ENCODE peak calls at places on chromosomes 4 and X, in five cellular contexts. A is ovary, B is ELF-1, O is T-helper 2 cell, Z is NCI-H510A treated with DMSO at 0.1 percent for 48 hours. D is an unnamed sample.
A peak's percentile ranks its signal among the peaks of the same experiment; 100 is the strongest.

GRCh38 chrX:102768984-102769761 is 48.6 kb downstream of the GPRASP3 start:
- DNase-seq in A (peak; percentile 70), B (peak; percentile 96), O (peak; percentile 70), Z (peak; percentile 69), D (peak; percentile 96)

GRCh38 chr4:6332042-6332668 is 62.5 kb downstream of the WFS1 start:
- DNase-seq in A (no peak), B (peak; percentile 86), O (no peak), Z (no peak), D (peak; percentile 53)

GRCh38 chr4:166501941-166502382 is 628.9 kb downstream of the TLL1 start:
- DNase-seq in A (no peak), B (peak; percentile 78), O (no peak), Z (no peak), D (no peak)

GRCh38 chrX:55452825-55453124 is 848 bp downstream of the MAGEH1 start:
- DNase-seq in A (no peak), B (no peak), O (no peak), Z (no peak), D (no peak)

GRCh38 chr4:108884596-108884995 is 121.7 kb upstream of the ETNPPL start:
- DNase-seq in A (no peak), B (no peak), O (no peak), Z (no peak), D (no peak)

GRCh38 chr4:172982151-172982590 is 186.4 kb upstream of the GALNT7 start:
- DNase-seq in A (no peak), B (no peak), O (no peak), Z (no peak), D (peak; percentile 70)

GRCh38 chr4:8835521-8836365 is 35.9 kb downstream of the HMX1 start:
- DNase-seq in A (no peak), B (peak; percentile 2), O (no peak), Z (no peak), D (no peak)

GRCh38 chr4:142959156-142959555 is 113.1 kb upstream of the INPP4B start:
- DNase-seq in A (no peak), B (no peak), O (no peak), Z (no peak), D (no peak)

GRCh38 chrX:104566921-104567501 is 1.0 kb downstream of the IL1RAPL2 start:
- DNase-seq in A (no peak), B (peak; percentile 16), O (no peak), Z (no peak), D (no peak)

GRCh38 chr4:128517739-128518510 is 230.3 kb upstream of the PGRMC2 start:
- DNase-seq in A (peak; percentile 61), B (peak; percentile 80), O (no peak), Z (peak; percentile 34), D (no peak)

GRCh38 chrX:72714471-72714916 is 388 bp upstream of the PHKA1 start:
- DNase-seq in A (peak; percentile 79), B (peak; percentile 88), O (no peak), Z (peak; percentile 78), D (peak; percentile 39)

GRCh38 chr4:186666252-186666651 is 57.4 kb downstream of the FAT1 start:
- DNase-seq in A (no peak), B (no peak), O (no peak), Z (no peak), D (peak; percentile 15)

GRCh38 chr4:107153228-107153627 is 117.1 kb upstream of the DKK2 start:
- DNase-seq in A (no peak), B (peak; percentile 77), O (no peak), Z (no peak), D (peak; percentile 28)

GRCh38 chr4:155772459-155773195 is 13.8 kb downstream of the GUCY1B1 start:
- DNase-seq in A (no peak), B (peak; percentile 13), O (no peak), Z (no peak), D (no peak)

GRCh38 chr4:185638548-185639301 is 103.4 kb upstream of the PDLIM3 start:
- DNase-seq in A (no peak), B (no peak), O (no peak), Z (no peak), D (no peak)

GRCh38 chrX:97295954-97296353 is 412.2 kb downstream of the RPA4 start:
- DNase-seq in A (no peak), B (no peak), O (no peak), Z (no peak), D (no peak)

GRCh38 chr4:1043658-1044468 is 32.4 kb downstream of the FGFRL1 start:
- DNase-seq in A (peak; percentile 89), B (peak; percentile 84), O (no peak), Z (no peak), D (peak; percentile 11)

GRCh38 chr4:3391422-3391821 is 50.3 kb upstream of the HGFAC start:
- DNase-seq in A (no peak), B (no peak), O (no peak), Z (no peak), D (no peak)

GRCh38 chr4:101983835-101984234 is 193.3 kb downstream of the BANK1 start:
- DNase-seq in A (no peak), B (no peak), O (no peak), Z (no peak), D (no peak)

GRCh38 chrX:103248553-103248952 is 6.4 kb downstream of the TCEAL8 start:
- DNase-seq in A (no peak), B (no peak), O (no peak), Z (peak; percentile 4), D (peak; percentile 1)

GRCh38 chr4:7187691-7188090 is 4.6 kb upstream of the SORCS2 start:
- DNase-seq in A (no peak), B (peak; percentile 0), O (no peak), Z (no peak), D (no peak)

GRCh38 chr4:175431635-175432034 is 380.4 kb downstream of the GPM6A start:
- DNase-seq in A (no peak), B (no peak), O (no peak), Z (no peak), D (no peak)

GRCh38 chrX:155313766-155314165 is 20.6 kb downstream of the CLIC2 start:
- DNase-seq in A (no peak), B (peak; percentile 62), O (no peak), Z (no peak), D (no peak)

D was measured in NCI-H1417.